ENCODE peak calls at places on chromosomes 11 and 22, in six cellular contexts. One of them, this sample, is unnamed.

GRCh38 chr11:12993626-12994025 is 15.5 kb upstream of the RASSF10 start:
- DNase-seq in foreskin fibroblast: no peak
- DNase-seq in skeletal muscle cell: no peak
- DNase-seq in bronchial epithelial cell: peak
- DNase-seq in cardiac muscle cell: no peak
- DNase-seq in WERI-Rb-1: no peak
- DNase-seq in this sample: peak

GRCh38 chr11:114081641-114082414 is 22.3 kb downstream of the ZBTB16 start:
- DNase-seq in foreskin fibroblast: peak
- DNase-seq in skeletal muscle cell: peak
- DNase-seq in bronchial epithelial cell: no peak
- DNase-seq in cardiac muscle cell: peak
- DNase-seq in WERI-Rb-1: no peak
- DNase-seq in this sample: no peak

GRCh38 chr11:112837162-112837826 is 123.9 kb upstream of the NCAM1 start:
- DNase-seq in foreskin fibroblast: no peak
- DNase-seq in skeletal muscle cell: no peak
- DNase-seq in bronchial epithelial cell: no peak
- DNase-seq in cardiac muscle cell: no peak
- DNase-seq in WERI-Rb-1: peak
- DNase-seq in this sample: no peak

GRCh38 chr11:47248664-47249377 is at the start of gene ACP2:
- DNase-seq in foreskin fibroblast: peak
- DNase-seq in skeletal muscle cell: peak
- DNase-seq in bronchial epithelial cell: peak
- DNase-seq in cardiac muscle cell: peak
- DNase-seq in WERI-Rb-1: peak
- DNase-seq in this sample: peak

GRCh38 chr22:34645375-34645774 is 420.6 kb upstream of the ISX start:
- DNase-seq in foreskin fibroblast: no peak
- DNase-seq in skeletal muscle cell: no peak
- DNase-seq in bronchial epithelial cell: no peak
- DNase-seq in cardiac muscle cell: no peak
- DNase-seq in WERI-Rb-1: peak
- DNase-seq in this sample: no peak

GRCh38 chr11:112513936-112514716 is 253.5 kb upstream of the PLET1 start:
- DNase-seq in foreskin fibroblast: no peak
- DNase-seq in skeletal muscle cell: no peak
- DNase-seq in bronchial epithelial cell: no peak
- DNase-seq in cardiac muscle cell: no peak
- DNase-seq in WERI-Rb-1: no peak
- DNase-seq in this sample: no peak

GRCh38 chr22:22997262-22997898 is 72.9 kb upstream of the GNAZ start:
- DNase-seq in foreskin fibroblast: no peak
- DNase-seq in skeletal muscle cell: no peak
- DNase-seq in bronchial epithelial cell: no peak
- DNase-seq in cardiac muscle cell: no peak
- DNase-seq in WERI-Rb-1: no peak
- DNase-seq in this sample: no peak

GRCh38 chr22:26484360-26484706 is 656 bp downstream of the SRRD start:
- DNase-seq in foreskin fibroblast: no peak
- DNase-seq in skeletal muscle cell: no peak
- DNase-seq in bronchial epithelial cell: peak
- DNase-seq in cardiac muscle cell: no peak
- DNase-seq in WERI-Rb-1: no peak
- DNase-seq in this sample: no peak

GRCh38 chr11:3087821-3088800 is 30.9 kb upstream of the CARS1 start:
- DNase-seq in foreskin fibroblast: no peak
- DNase-seq in skeletal muscle cell: no peak
- DNase-seq in bronchial epithelial cell: peak
- DNase-seq in cardiac muscle cell: no peak
- DNase-seq in WERI-Rb-1: no peak
- DNase-seq in this sample: peak

GRCh38 chr11:92440701-92441338 is 216.2 kb downstream of the FAT3 start:
- DNase-seq in foreskin fibroblast: no peak
- DNase-seq in skeletal muscle cell: no peak
- DNase-seq in bronchial epithelial cell: no peak
- DNase-seq in cardiac muscle cell: no peak
- DNase-seq in WERI-Rb-1: no peak
- DNase-seq in this sample: no peak

GRCh38 chr11:118434553-118435232 is 1.6 kb upstream of the KMT2A start:
- DNase-seq in foreskin fibroblast: no peak
- DNase-seq in skeletal muscle cell: no peak
- DNase-seq in bronchial epithelial cell: no peak
- DNase-seq in cardiac muscle cell: peak
- DNase-seq in WERI-Rb-1: peak
- DNase-seq in this sample: peak

GRCh38 chr11:789951-790350 is at the start of gene CEND1:
- DNase-seq in foreskin fibroblast: peak
- DNase-seq in skeletal muscle cell: no peak
- DNase-seq in bronchial epithelial cell: no peak
- DNase-seq in cardiac muscle cell: peak
- DNase-seq in WERI-Rb-1: peak
- DNase-seq in this sample: peak
- H3K4me3 ChIP-seq in foreskin fibroblast: peak
- H3K4me3 ChIP-seq in skeletal muscle cell: peak
- H3K4me3 ChIP-seq in bronchial epithelial cell: no peak
- H3K4me3 ChIP-seq in cardiac muscle cell: no peak
- H3K4me3 ChIP-seq in WERI-Rb-1: no peak
- H3K4me3 ChIP-seq in this sample: no peak

GRCh38 chr11:612961-613300 is 2.8 kb downstream of the IRF7 start:
- DNase-seq in foreskin fibroblast: no peak
- DNase-seq in skeletal muscle cell: no peak
- DNase-seq in bronchial epithelial cell: no peak
- DNase-seq in cardiac muscle cell: no peak
- DNase-seq in WERI-Rb-1: no peak
- DNase-seq in this sample: no peak

GRCh38 chr11:615453-616319 is at the start of gene IRF7:
- DNase-seq in foreskin fibroblast: peak
- DNase-seq in skeletal muscle cell: peak
- DNase-seq in bronchial epithelial cell: peak
- DNase-seq in cardiac muscle cell: peak
- DNase-seq in WERI-Rb-1: peak
- DNase-seq in this sample: peak

GRCh38 chr11:613369-613968 is 2.3 kb downstream of the IRF7 start:
- DNase-seq in foreskin fibroblast: peak
- DNase-seq in skeletal muscle cell: no peak
- DNase-seq in bronchial epithelial cell: peak
- DNase-seq in cardiac muscle cell: peak
- DNase-seq in WERI-Rb-1: peak
- DNase-seq in this sample: peak

GRCh38 chr11:614583-615452 is 932 bp downstream of the IRF7 start:
- DNase-seq in foreskin fibroblast: no peak
- DNase-seq in skeletal muscle cell: no peak
- DNase-seq in bronchial epithelial cell: no peak
- DNase-seq in cardiac muscle cell: no peak
- DNase-seq in WERI-Rb-1: peak
- DNase-seq in this sample: peak

DNA sequence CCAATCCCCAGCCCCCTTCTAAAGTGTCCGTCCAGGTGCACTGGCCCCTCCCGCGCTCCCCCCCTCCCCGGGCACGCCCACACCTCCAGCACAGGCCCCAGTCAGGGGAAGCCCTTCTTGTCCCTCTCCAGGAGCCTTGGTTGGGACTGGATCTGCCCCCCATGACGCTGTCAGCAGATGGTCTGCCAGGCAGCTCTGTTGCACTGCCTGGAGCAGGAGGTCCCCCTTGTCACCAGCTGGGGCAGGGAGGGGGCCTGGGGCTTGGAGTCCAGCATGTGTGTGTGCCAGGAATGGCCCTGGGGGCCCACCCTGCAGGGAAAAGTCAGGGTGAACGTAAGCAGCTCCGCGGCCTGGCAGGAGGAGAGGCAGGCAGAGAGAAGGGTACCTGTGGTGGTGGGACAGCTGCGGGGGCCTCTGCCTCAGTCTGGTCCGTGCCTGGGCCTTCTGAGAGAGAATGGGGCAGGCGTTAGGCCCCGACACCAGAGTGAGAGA is 1.6 kb downstream of the IRF7 start:
- DNase-seq in foreskin fibroblast: no peak
- DNase-seq in skeletal muscle cell: no peak
- DNase-seq in bronchial epithelial cell: no peak
- DNase-seq in cardiac muscle cell: no peak
- DNase-seq in WERI-Rb-1: peak
- DNase-seq in this sample: no peak
- H3K4me3 ChIP-seq in foreskin fibroblast: no peak
- H3K4me3 ChIP-seq in skeletal muscle cell: no peak
- H3K4me3 ChIP-seq in bronchial epithelial cell: no peak
- H3K4me3 ChIP-seq in cardiac muscle cell: no peak
- H3K4me3 ChIP-seq in WERI-Rb-1: no peak
- H3K4me3 ChIP-seq in this sample: no peak

GRCh38 chr22:40161182-40161581 is 16.5 kb upstream of the TNRC6B start:
- DNase-seq in foreskin fibroblast: no peak
- DNase-seq in skeletal muscle cell: no peak
- DNase-seq in bronchial epithelial cell: no peak
- DNase-seq in cardiac muscle cell: no peak
- DNase-seq in WERI-Rb-1: no peak
- DNase-seq in this sample: no peak

GRCh38 chr22:40153186-40153585 is 24.5 kb upstream of the TNRC6B start:
- DNase-seq in foreskin fibroblast: no peak
- DNase-seq in skeletal muscle cell: no peak
- DNase-seq in bronchial epithelial cell: no peak
- DNase-seq in cardiac muscle cell: no peak
- DNase-seq in WERI-Rb-1: peak
- DNase-seq in this sample: no peak

GRCh38 chr22:40157546-40157945 is 20.2 kb upstream of the TNRC6B start:
- DNase-seq in foreskin fibroblast: no peak
- DNase-seq in skeletal muscle cell: no peak
- DNase-seq in bronchial epithelial cell: no peak
- DNase-seq in cardiac muscle cell: no peak
- DNase-seq in WERI-Rb-1: no peak
- DNase-seq in this sample: no peak

GRCh38 chr22:40153705-40154104 is 24.0 kb upstream of the TNRC6B start:
- DNase-seq in foreskin fibroblast: no peak
- DNase-seq in skeletal muscle cell: no peak
- DNase-seq in bronchial epithelial cell: no peak
- DNase-seq in cardiac muscle cell: no peak
- DNase-seq in WERI-Rb-1: no peak
- DNase-seq in this sample: no peak

DNA sequence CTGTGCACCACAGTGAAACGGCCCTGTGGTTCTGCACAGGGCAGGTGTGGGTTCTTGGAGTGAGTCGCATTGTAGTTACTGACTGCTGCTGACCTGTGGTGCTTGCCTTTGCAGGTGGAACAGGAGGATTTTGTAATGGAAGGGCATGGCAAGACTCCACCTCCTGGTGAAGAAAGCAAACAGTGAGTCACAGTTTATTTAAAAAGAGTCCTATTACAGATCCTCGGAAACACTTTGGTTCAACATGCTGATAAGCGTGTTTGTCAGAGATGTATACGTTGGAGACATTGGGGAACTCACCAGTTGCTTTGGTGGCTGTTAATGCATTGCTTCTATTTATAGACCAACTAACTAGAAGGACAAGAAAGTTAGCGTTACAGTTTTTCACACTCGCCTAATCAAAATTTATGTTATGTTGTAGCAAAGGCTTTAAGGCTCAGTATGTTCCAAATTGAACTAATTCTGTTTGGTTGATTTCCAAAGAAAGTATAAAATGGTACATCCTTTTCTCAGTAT is 21.7 kb upstream of the TNRC6B start:
- DNase-seq in foreskin fibroblast: peak
- DNase-seq in skeletal muscle cell: no peak
- DNase-seq in bronchial epithelial cell: peak
- DNase-seq in cardiac muscle cell: peak
- DNase-seq in WERI-Rb-1: no peak
- DNase-seq in this sample: peak
- H3K4me3 ChIP-seq in foreskin fibroblast: no peak
- H3K4me3 ChIP-seq in skeletal muscle cell: no peak
- H3K4me3 ChIP-seq in bronchial epithelial cell: no peak
- H3K4me3 ChIP-seq in cardiac muscle cell: no peak
- H3K4me3 ChIP-seq in WERI-Rb-1: no peak
- H3K4me3 ChIP-seq in this sample: no peak

GRCh38 chr11:10784229-10785145 is 24.2 kb downstream of the EIF4G2 start:
- DNase-seq in foreskin fibroblast: no peak
- DNase-seq in skeletal muscle cell: no peak
- DNase-seq in bronchial epithelial cell: peak
- DNase-seq in cardiac muscle cell: peak
- DNase-seq in WERI-Rb-1: no peak
- DNase-seq in this sample: no peak
- H3K4me3 ChIP-seq in foreskin fibroblast: no peak
- H3K4me3 ChIP-seq in skeletal muscle cell: no peak
- H3K4me3 ChIP-seq in bronchial epithelial cell: no peak
- H3K4me3 ChIP-seq in cardiac muscle cell: no peak
- H3K4me3 ChIP-seq in WERI-Rb-1: no peak
- H3K4me3 ChIP-seq in this sample: no peak

DNA sequence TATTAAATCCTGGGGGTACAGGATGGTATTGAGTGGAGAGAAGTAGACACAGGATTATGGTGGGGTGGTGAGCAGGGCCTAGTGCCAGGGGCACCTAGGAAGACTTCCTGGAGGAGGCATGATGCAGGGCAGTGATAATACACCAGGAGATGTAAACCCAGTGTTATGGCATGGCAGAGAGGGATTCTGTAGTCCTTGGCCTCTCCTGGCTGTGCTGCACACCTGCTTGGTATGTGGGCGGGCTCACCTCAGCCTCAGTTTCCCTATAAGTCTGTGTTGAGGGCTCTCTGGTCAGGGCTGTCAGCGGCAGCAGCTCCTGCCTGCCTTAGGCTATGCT is 2.2 kb downstream of the PDXP start:
- DNase-seq in foreskin fibroblast: no peak
- DNase-seq in skeletal muscle cell: no peak
- DNase-seq in bronchial epithelial cell: no peak
- DNase-seq in cardiac muscle cell: no peak
- DNase-seq in WERI-Rb-1: no peak
- DNase-seq in this sample: no peak
- H3K4me3 ChIP-seq in foreskin fibroblast: no peak
- H3K4me3 ChIP-seq in skeletal muscle cell: no peak
- H3K4me3 ChIP-seq in bronchial epithelial cell: no peak
- H3K4me3 ChIP-seq in cardiac muscle cell: no peak
- H3K4me3 ChIP-seq in WERI-Rb-1: no peak
- H3K4me3 ChIP-seq in this sample: no peak

DNA sequence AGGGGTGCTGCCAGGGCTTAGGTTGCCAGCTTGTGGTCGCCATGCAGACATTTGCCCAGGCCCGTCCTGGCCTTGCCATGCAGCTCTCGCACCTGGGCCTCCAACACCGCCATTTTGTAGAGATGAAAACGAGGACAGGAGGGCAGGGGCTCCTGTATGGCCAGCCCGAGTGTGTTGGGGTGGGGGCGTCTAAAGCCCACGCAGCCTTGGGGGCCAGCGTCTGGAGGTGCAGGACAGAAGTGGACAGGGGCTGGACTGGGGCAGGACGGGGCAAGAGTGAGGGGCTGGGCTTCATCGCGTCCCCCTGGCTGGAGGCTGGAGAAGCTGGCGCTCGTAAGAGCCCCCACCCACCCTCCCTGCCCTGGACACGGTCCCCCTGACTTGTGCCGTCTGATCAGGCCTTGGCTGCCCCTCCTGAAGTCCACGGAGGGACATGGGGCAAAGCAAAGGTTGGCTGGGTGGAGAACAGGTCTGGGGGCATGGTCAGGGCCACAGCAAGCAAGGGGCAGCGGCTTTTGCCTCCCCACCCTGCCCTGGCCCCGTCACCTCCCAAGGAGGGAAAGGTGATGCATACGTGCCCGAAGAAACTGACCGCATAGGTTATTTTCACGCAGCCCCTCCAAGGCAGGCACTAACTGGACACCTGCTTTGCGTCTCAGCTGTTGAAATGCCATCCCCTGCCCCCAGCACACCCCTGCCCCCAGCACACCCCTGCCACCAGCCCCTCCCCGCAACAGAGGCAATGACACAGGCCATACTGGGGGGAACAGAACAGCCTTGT is 815 bp downstream of the TNNT3 start:
- DNase-seq in foreskin fibroblast: no peak
- DNase-seq in skeletal muscle cell: no peak
- DNase-seq in bronchial epithelial cell: no peak
- DNase-seq in cardiac muscle cell: no peak
- DNase-seq in WERI-Rb-1: no peak
- DNase-seq in this sample: no peak
- H3K4me3 ChIP-seq in foreskin fibroblast: no peak
- H3K4me3 ChIP-seq in skeletal muscle cell: no peak
- H3K4me3 ChIP-seq in bronchial epithelial cell: no peak
- H3K4me3 ChIP-seq in cardiac muscle cell: no peak
- H3K4me3 ChIP-seq in WERI-Rb-1: no peak
- H3K4me3 ChIP-seq in this sample: no peak